ENCODE peak calls at places on chromosomes 16 and 17, in five cellular contexts. One of them, this sample, is unnamed.

GRCh38 chr16:11562941-11563340 is 23.8 kb downstream of the LITAF start:
- DNase-seq in mesothelial cell of epicardium: no peak
- DNase-seq in psoas muscle: peak
- DNase-seq in CD8-positive, alpha-beta T cell: no peak
- DNase-seq in A673: no peak
- DNase-seq in this sample: no peak

GRCh38 chr16:47204736-47205499 is 61.2 kb upstream of the NETO2 start:
- DNase-seq in A673: peak
- DNase-seq in CD8-positive, alpha-beta T cell: no peak
- DNase-seq in psoas muscle: no peak
- DNase-seq in mesothelial cell of epicardium: no peak
- DNase-seq in this sample: peak

GRCh38 chr16:33059206-33059605 is 134.8 kb upstream of the TP53TG3C start:
- DNase-seq in A673: no peak
- DNase-seq in CD8-positive, alpha-beta T cell: no peak
- DNase-seq in psoas muscle: peak
- DNase-seq in mesothelial cell of epicardium: no peak
- DNase-seq in this sample: no peak

GRCh38 chr17:80992948-80993624 is 1.4 kb downstream of the CHMP6 start:
- DNase-seq in mesothelial cell of epicardium: no peak
- DNase-seq in A673: no peak
- DNase-seq in CD8-positive, alpha-beta T cell: no peak
- DNase-seq in psoas muscle: no peak
- DNase-seq in this sample: no peak

GRCh38 chr16:23976091-23977001 is 140.6 kb downstream of the PRKCB start:
- DNase-seq in CD8-positive, alpha-beta T cell: no peak
- DNase-seq in A673: no peak
- DNase-seq in psoas muscle: no peak
- DNase-seq in mesothelial cell of epicardium: no peak
- DNase-seq in this sample: no peak

GRCh38 chr16:79754081-79754872 is 153.7 kb upstream of the MAF start:
- DNase-seq in mesothelial cell of epicardium: no peak
- DNase-seq in CD8-positive, alpha-beta T cell: no peak
- DNase-seq in A673: peak
- DNase-seq in psoas muscle: no peak
- DNase-seq in this sample: no peak

GRCh38 chr16:74224828-74225227 is 71.8 kb upstream of the PSMD7 start:
- DNase-seq in psoas muscle: no peak
- DNase-seq in CD8-positive, alpha-beta T cell: no peak
- DNase-seq in A673: peak
- DNase-seq in mesothelial cell of epicardium: no peak
- DNase-seq in this sample: peak

GRCh38 chr16:79593074-79593531 is 7.4 kb downstream of the MAF start:
- DNase-seq in psoas muscle: no peak
- DNase-seq in mesothelial cell of epicardium: no peak
- DNase-seq in A673: no peak
- DNase-seq in CD8-positive, alpha-beta T cell: no peak
- DNase-seq in this sample: no peak

GRCh38 chr16:22216191-22216831 is 10.2 kb downstream of the EEF2K start:
- DNase-seq in psoas muscle: no peak
- DNase-seq in mesothelial cell of epicardium: no peak
- DNase-seq in A673: no peak
- DNase-seq in CD8-positive, alpha-beta T cell: no peak
- DNase-seq in this sample: no peak

GRCh38 chr16:87806246-87806607 is 40.4 kb upstream of the KLHDC4 start:
- DNase-seq in A673: no peak
- DNase-seq in psoas muscle: no peak
- DNase-seq in mesothelial cell of epicardium: no peak
- DNase-seq in CD8-positive, alpha-beta T cell: no peak
- DNase-seq in this sample: no peak

GRCh38 chr16:1181715-1182671 is 29.1 kb downstream of the CACNA1H start:
- DNase-seq in mesothelial cell of epicardium: no peak
- DNase-seq in CD8-positive, alpha-beta T cell: no peak
- DNase-seq in A673: no peak
- DNase-seq in psoas muscle: peak
- DNase-seq in this sample: peak

GRCh38 chr17:50800196-50800700 is 32.9 kb upstream of the ANKRD40CL start:
- DNase-seq in psoas muscle: no peak
- DNase-seq in CD8-positive, alpha-beta T cell: no peak
- DNase-seq in A673: no peak
- DNase-seq in mesothelial cell of epicardium: no peak
- DNase-seq in this sample: no peak

GRCh38 chr16:80253741-80254140 is 287.1 kb upstream of the DYNLRB2 start:
- DNase-seq in CD8-positive, alpha-beta T cell: no peak
- DNase-seq in psoas muscle: no peak
- DNase-seq in A673: no peak
- DNase-seq in mesothelial cell of epicardium: no peak
- DNase-seq in this sample: no peak

GRCh38 chr16:15833551-15833950 is 23.3 kb downstream of the MYH11 start:
- DNase-seq in mesothelial cell of epicardium: no peak
- DNase-seq in CD8-positive, alpha-beta T cell: no peak
- DNase-seq in psoas muscle: no peak
- DNase-seq in A673: no peak
- DNase-seq in this sample: no peak

GRCh38 chr17:15660077-15660476 is 24.0 kb downstream of the TRIM16 start:
- DNase-seq in mesothelial cell of epicardium: no peak
- DNase-seq in psoas muscle: no peak
- DNase-seq in A673: no peak
- DNase-seq in CD8-positive, alpha-beta T cell: no peak
- DNase-seq in this sample: no peak

GRCh38 chr17:41768682-41769288 is 17.7 kb downstream of the JUP start:
- DNase-seq in CD8-positive, alpha-beta T cell: no peak
- DNase-seq in A673: no peak
- DNase-seq in mesothelial cell of epicardium: no peak
- DNase-seq in psoas muscle: no peak
- DNase-seq in this sample: no peak

GRCh38 chr16:67961551-67961957 is 6.9 kb downstream of the SLC12A4 start:
- DNase-seq in mesothelial cell of epicardium: no peak
- DNase-seq in CD8-positive, alpha-beta T cell: no peak
- DNase-seq in psoas muscle: no peak
- DNase-seq in A673: no peak
- DNase-seq in this sample: peak

GRCh38 chr17:11935734-11936406 is 61.4 kb downstream of the ZNF18 start:
- DNase-seq in A673: peak
- DNase-seq in mesothelial cell of epicardium: peak
- DNase-seq in psoas muscle: no peak
- DNase-seq in CD8-positive, alpha-beta T cell: no peak
- DNase-seq in this sample: peak

GRCh38 chr16:86080131-86080875 is 181.3 kb downstream of the IRF8 start:
- DNase-seq in psoas muscle: no peak
- DNase-seq in A673: no peak
- DNase-seq in mesothelial cell of epicardium: no peak
- DNase-seq in CD8-positive, alpha-beta T cell: no peak
- DNase-seq in this sample: no peak

GRCh38 chr17:37708008-37708615 is 36.7 kb downstream of the HNF1B start:
- DNase-seq in CD8-positive, alpha-beta T cell: no peak
- DNase-seq in A673: no peak
- DNase-seq in psoas muscle: no peak
- DNase-seq in mesothelial cell of epicardium: no peak
- DNase-seq in this sample: no peak

GRCh38 chr17:35807371-35808144 is 1.7 kb upstream of the TAF15 start:
- DNase-seq in psoas muscle: no peak
- DNase-seq in mesothelial cell of epicardium: no peak
- DNase-seq in CD8-positive, alpha-beta T cell: no peak
- DNase-seq in A673: peak
- DNase-seq in this sample: no peak

GRCh38 chr16:66455970-66456369 is 28.9 kb downstream of the BEAN1 start:
- DNase-seq in mesothelial cell of epicardium: no peak
- DNase-seq in A673: no peak
- DNase-seq in CD8-positive, alpha-beta T cell: no peak
- DNase-seq in psoas muscle: no peak
- DNase-seq in this sample: no peak

GRCh38 chr17:39921323-39921722 is 2.9 kb upstream of the GSDMB start:
- DNase-seq in psoas muscle: no peak
- DNase-seq in mesothelial cell of epicardium: no peak
- DNase-seq in A673: no peak
- DNase-seq in CD8-positive, alpha-beta T cell: no peak
- DNase-seq in this sample: no peak

GRCh38 chr17:44350733-44351226 is 5.7 kb downstream of the GRN start:
- DNase-seq in CD8-positive, alpha-beta T cell: peak
- DNase-seq in psoas muscle: peak
- DNase-seq in A673: peak
- DNase-seq in mesothelial cell of epicardium: no peak
- DNase-seq in this sample: peak

GRCh38 chr16:11133344-11133921 is 122.6 kb downstream of the SOCS1 start:
- DNase-seq in mesothelial cell of epicardium: no peak
- DNase-seq in CD8-positive, alpha-beta T cell: no peak
- DNase-seq in psoas muscle: peak
- DNase-seq in A673: peak
- DNase-seq in this sample: no peak

GRCh38 chr17:35879748-35880654 is at the start of gene CCL5:
- DNase-seq in A673: no peak
- DNase-seq in psoas muscle: no peak
- DNase-seq in mesothelial cell of epicardium: no peak
- DNase-seq in CD8-positive, alpha-beta T cell: no peak
- DNase-seq in this sample: no peak

GRCh38 chr16:11139624-11140375 is 116.2 kb downstream of the SOCS1 start:
- DNase-seq in CD8-positive, alpha-beta T cell: peak
- DNase-seq in mesothelial cell of epicardium: no peak
- DNase-seq in psoas muscle: no peak
- DNase-seq in A673: no peak
- DNase-seq in this sample: no peak

GRCh38 chr16:1610071-1610840 is 1.6 kb downstream of the IFT140 start:
- DNase-seq in psoas muscle: peak
- DNase-seq in A673: peak
- DNase-seq in mesothelial cell of epicardium: peak
- DNase-seq in CD8-positive, alpha-beta T cell: peak
- DNase-seq in this sample: peak

GRCh38 chr16:2963611-2964415 is at the start of gene KREMEN2:
- DNase-seq in mesothelial cell of epicardium: no peak
- DNase-seq in A673: peak
- DNase-seq in CD8-positive, alpha-beta T cell: no peak
- DNase-seq in psoas muscle: peak
- DNase-seq in this sample: peak

GRCh38 chr16:27918755-27919154 is 144.8 kb downstream of the GSG1L start:
- DNase-seq in A673: peak
- DNase-seq in mesothelial cell of epicardium: no peak
- DNase-seq in CD8-positive, alpha-beta T cell: no peak
- DNase-seq in psoas muscle: no peak
- DNase-seq in this sample: no peak

GRCh38 chr16:66933776-66934137 is 445 bp downstream of the CIAO2B start:
- DNase-seq in mesothelial cell of epicardium: no peak
- DNase-seq in A673: no peak
- DNase-seq in psoas muscle: no peak
- DNase-seq in CD8-positive, alpha-beta T cell: no peak
- DNase-seq in this sample: no peak

This sample was measured in NCI-H69.